ENCODE peak calls at places on chromosome 19, in six cellular contexts. W is testis, Q is omental fat pad, T is mesothelial cell of epicardium, B is Calu3, Y is AG04450. V is an unnamed sample.

GRCh38 chr19:19240476-19240875 is 28.7 kb downstream of the NCAN start:
- DNase-seq in W (no peak), Q (no peak), T (no peak), B (no peak), Y (no peak), V (no peak)

GRCh38 chr19:46069841-46070341 is 29.1 kb upstream of the IGFL4 start:
- DNase-seq in W (no peak), Q (no peak), T (no peak), B (no peak), Y (peak; percentile 74), V (no peak)

GRCh38 chr19:11995174-11995573 is 30.3 kb downstream of the ZNF763 start:
- DNase-seq in W (no peak), Q (no peak), T (no peak), B (no peak), Y (no peak), V (no peak)

GRCh38 chr19:33000510-33000909 is 28.5 kb downstream of the FAAP24 start:
- DNase-seq in W (no peak), Q (no peak), T (no peak), B (no peak), Y (no peak), V (no peak)

GRCh38 chr19:1363599-1363998 is 20.1 kb upstream of the NDUFS7 start:
- DNase-seq in W (no peak), Q (no peak), T (no peak), B (no peak), Y (no peak), V (no peak)

GRCh38 chr19:38796154-38796553 is 7.2 kb downstream of the LGALS7B start:
- DNase-seq in W (no peak), Q (no peak), T (no peak), B (no peak), Y (no peak), V (no peak)

GRCh38 chr19:35618857-35619256 is 6.3 kb downstream of the HAUS5 start:
- DNase-seq in W (no peak), Q (no peak), T (no peak), B (no peak), Y (no peak), V (no peak)

GRCh38 chr19:45809643-45810159 is 5.4 kb downstream of the RSPH6A start:
- DNase-seq in W (no peak), Q (no peak), T (no peak), B (no peak), Y (peak; percentile 52), V (no peak)

GRCh38 chr19:44903602-44904425 is 1.8 kb upstream of the APOE start:
- DNase-seq in W (peak; percentile 86), Q (peak; percentile 85), T (peak; percentile 67), B (peak; percentile 90), Y (no peak), V (no peak)

GRCh38 chr19:45253396-45254027 is 2.4 kb downstream of the MARK4 start:
- DNase-seq in W (no peak), Q (no peak), T (no peak), B (no peak), Y (no peak), V (no peak)

GRCh38 chr19:45769821-45770191 is 754 bp upstream of the SIX5 start:
- DNase-seq in W (peak; percentile 55), Q (no peak), T (no peak), B (peak; percentile 41), Y (no peak), V (no peak)

GRCh38 chr19:4830332-4830731 is 1.2 kb downstream of the TICAM1 start:
- DNase-seq in W (no peak), Q (no peak), T (no peak), B (no peak), Y (no peak), V (no peak)

GRCh38 chr19:4830768-4831265 is 695 bp downstream of the TICAM1 start:
- DNase-seq in W (no peak), Q (no peak), T (no peak), B (no peak), Y (no peak), V (no peak)

GRCh38 chr19:4832776-4833175 is 1.3 kb upstream of the TICAM1 start:
- DNase-seq in W (no peak), Q (no peak), T (no peak), B (no peak), Y (no peak), V (no peak)

GRCh38 chr19:4831351-4832340 is at the start of gene TICAM1:
- DNase-seq in W (peak; percentile 64), Q (peak; percentile 67), T (no peak), B (peak; percentile 60), Y (no peak), V (peak; percentile 90)

GRCh38 chr19:4829001-4829712 is 2.4 kb downstream of the TICAM1 start:
- DNase-seq in W (no peak), Q (no peak), T (no peak), B (peak; percentile 24), Y (no peak), V (no peak)
- TF ChIP-seq CTCF in W (no peak), Q (no peak), T (no peak), B (no peak), Y (no peak), V (peak; percentile 21)

DNA sequence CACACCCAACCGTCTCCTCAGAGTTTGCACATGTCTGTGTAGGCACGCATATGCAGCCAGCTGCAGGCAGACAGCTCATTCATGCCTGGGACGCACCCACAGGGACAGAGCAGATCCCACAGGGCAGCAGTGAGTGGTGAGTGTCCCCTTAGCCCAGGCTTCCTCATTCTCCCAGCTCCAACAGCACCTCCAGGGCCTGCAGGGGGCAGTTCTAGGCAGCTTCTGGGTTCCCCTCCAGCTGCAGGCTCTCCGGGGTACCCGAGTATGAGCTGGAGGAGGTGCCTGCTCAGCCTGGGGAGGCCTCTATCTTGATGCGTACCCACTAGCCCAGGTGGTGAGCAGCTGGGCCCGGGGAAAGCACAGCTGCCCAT is 1.3 kb upstream of the SHANK1 start:
- DNase-seq in W (no peak), Q (no peak), T (no peak), B (no peak), Y (no peak), V (no peak)
- TF ChIP-seq CTCF in W (no peak), Q (no peak), T (no peak), B (no peak), Y (peak; percentile 17), V (no peak)

GRCh38 chr19:31402529-31402928 is 53.3 kb upstream of the TSHZ3 start:
- DNase-seq in W (no peak), Q (no peak), T (no peak), B (no peak), Y (no peak), V (no peak)

GRCh38 chr19:31397308-31397707 is 48.1 kb upstream of the TSHZ3 start:
- DNase-seq in W (no peak), Q (no peak), T (no peak), B (no peak), Y (no peak), V (no peak)

GRCh38 chr19:31408460-31409124 is 59.4 kb upstream of the TSHZ3 start:
- DNase-seq in W (no peak), Q (no peak), T (no peak), B (no peak), Y (peak; percentile 64), V (no peak)

GRCh38 chr19:31406106-31406505 is 56.9 kb upstream of the TSHZ3 start:
- DNase-seq in W (no peak), Q (no peak), T (no peak), B (no peak), Y (no peak), V (no peak)

GRCh38 chr19:31402931-31403330 is 53.7 kb upstream of the TSHZ3 start:
- DNase-seq in W (no peak), Q (no peak), T (no peak), B (no peak), Y (no peak), V (no peak)
- TF ChIP-seq CTCF in W (no peak), Q (no peak), T (no peak), B (no peak), Y (no peak), V (no peak)

GRCh38 chr19:4035018-4035566 is 27.6 kb downstream of the PIAS4 start:
- DNase-seq in W (no peak), Q (no peak), T (no peak), B (no peak), Y (no peak), V (no peak)
- TF ChIP-seq CTCF in W (no peak), Q (no peak), T (no peak), B (no peak), Y (no peak), V (no peak)

GRCh38 chr19:10432736-10433130 is 12.4 kb downstream of the PDE4A start:
- DNase-seq in W (no peak), Q (no peak), T (no peak), B (no peak), Y (no peak), V (no peak)

GRCh38 chr19:10433131-10433536 is 12.8 kb downstream of the PDE4A start:
- DNase-seq in W (no peak), Q (no peak), T (no peak), B (no peak), Y (no peak), V (no peak)

GRCh38 chr19:10430505-10431253 is 10.3 kb downstream of the PDE4A start:
- DNase-seq in W (no peak), Q (no peak), T (no peak), B (no peak), Y (no peak), V (no peak)

GRCh38 chr19:10431943-10432735 is 11.8 kb downstream of the PDE4A start:
- DNase-seq in W (peak; percentile 37), Q (no peak), T (no peak), B (peak; percentile 51), Y (no peak), V (peak; percentile 80)

DNA sequence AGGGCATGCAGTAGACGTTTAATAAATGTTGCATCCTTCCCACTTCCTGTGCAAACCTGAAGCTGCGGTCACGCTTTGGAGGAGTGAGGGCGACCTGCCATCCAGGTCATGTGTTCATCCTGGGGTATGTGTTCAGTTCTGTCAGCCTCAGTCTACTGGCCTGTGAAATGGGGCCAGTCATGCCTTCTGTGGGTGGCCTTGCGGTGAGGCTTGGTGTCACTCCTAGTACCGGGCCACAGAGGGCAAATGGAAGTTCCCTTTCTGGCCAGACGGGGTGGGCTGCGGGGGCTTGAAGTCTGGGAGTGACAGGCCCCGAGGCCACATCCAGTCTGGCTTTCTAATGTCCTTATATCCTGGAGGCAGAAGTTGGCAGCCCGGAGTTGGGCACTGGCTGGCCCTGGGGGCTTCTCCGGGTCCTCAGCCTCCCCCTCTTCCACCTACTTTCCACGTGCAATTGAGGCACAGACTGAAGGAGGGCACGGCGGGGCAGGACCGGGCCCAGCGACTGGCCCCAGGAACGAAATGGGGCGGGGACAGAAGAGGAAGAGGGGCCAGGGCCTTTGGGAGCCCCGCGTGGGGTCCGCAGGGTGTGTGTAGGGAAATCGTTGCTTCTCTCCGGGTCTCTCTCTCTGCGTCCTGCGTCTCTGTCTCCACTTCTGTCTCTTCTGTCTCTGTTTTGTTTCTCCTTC is 11.1 kb downstream of the PDE4A start:
- DNase-seq in W (no peak), Q (no peak), T (no peak), B (no peak), Y (no peak), V (peak; percentile 76)
- TF ChIP-seq CTCF in W (no peak), Q (no peak), T (no peak), B (no peak), Y (peak; percentile 13), V (peak; percentile 26)

GRCh38 chr19:31110331-31110730 is 238.9 kb downstream of the TSHZ3 start:
- DNase-seq in W (no peak), Q (no peak), T (no peak), B (no peak), Y (no peak), V (no peak)
- TF ChIP-seq CTCF in W (no peak), Q (no peak), T (no peak), B (no peak), Y (peak; percentile 35), V (no peak)

GRCh38 chr19:48813123-48813911 is 2.5 kb upstream of the BCAT2 start:
- DNase-seq in W (no peak), Q (no peak), T (no peak), B (no peak), Y (no peak), V (no peak)
- TF ChIP-seq CTCF in W (no peak), Q (no peak), T (no peak), B (no peak), Y (peak; percentile 24), V (peak; percentile 15)

V was measured in CD14-positive monocyte.